ENCODE peak calls at places on chromosome 2, in nine cellular contexts. L is heart left ventricle, Z is prostate gland, G is adrenal gland, M is body of pancreas, I is transverse colon, K is stomach, R is lower leg skin, J is endothelial cell of umbilical vein. V is an unnamed sample.

GRCh38 chr2:231228223-231228622 is 29.8 kb downstream of the ARMC9 start:
- DNase-seq in R (no peak), M (no peak), J (no peak), K (no peak), I (no peak), G (no peak), L (no peak), Z (no peak), V (no peak)

GRCh38 chr2:66573866-66574265 is 138.9 kb downstream of the MEIS1 start:
- DNase-seq in J (no peak), L (no peak), R (no peak), Z (no peak), G (peak), I (no peak), K (no peak), M (no peak), V (no peak)

GRCh38 chr2:212208467-212208866 is 330.1 kb downstream of the ERBB4 start:
- DNase-seq in M (no peak), Z (no peak), K (no peak), I (no peak), L (no peak), J (no peak), R (no peak), G (no peak), V (no peak)

GRCh38 chr2:109614715-109615636 is 812 bp downstream of the SOWAHC start:
- DNase-seq in I (peak), L (peak), K (no peak), M (peak), J (peak), G (peak), R (peak), Z (no peak), V (peak)

GRCh38 chr2:9327873-9328352 is 95.4 kb downstream of the ITGB1BP1 start:
- DNase-seq in L (no peak), M (no peak), J (peak), Z (no peak), R (peak), G (no peak), I (no peak), K (no peak), V (no peak)

GRCh38 chr2:166126014-166126639 is 1.7 kb downstream of the SCN1A start:
- DNase-seq in J (no peak), M (no peak), K (no peak), G (no peak), Z (no peak), L (no peak), I (no peak), R (no peak), V (no peak)

GRCh38 chr2:29697715-29698114 is 223.7 kb downstream of the ALK start:
- DNase-seq in L (no peak), G (no peak), K (no peak), J (no peak), I (no peak), Z (no peak), R (no peak), M (no peak), V (no peak)

GRCh38 chr2:149008381-149008780 is 30.1 kb upstream of the LYPD6B start:
- DNase-seq in R (peak), M (no peak), K (no peak), L (no peak), I (no peak), J (no peak), Z (no peak), G (no peak), V (no peak)

GRCh38 chr2:29191817-29192216 is 76.6 kb downstream of the CLIP4 start:
- DNase-seq in L (no peak), G (no peak), Z (no peak), K (no peak), R (no peak), J (no peak), M (no peak), I (no peak), V (no peak)

GRCh38 chr2:179936654-179937053 is 70.4 kb downstream of the CWC22 start:
- DNase-seq in K (no peak), R (no peak), I (peak), J (peak), Z (no peak), M (no peak), G (peak), L (no peak), V (no peak)

GRCh38 chr2:236855176-236855865 is 230.4 kb upstream of the COPS8 start:
- DNase-seq in J (no peak), G (no peak), K (no peak), Z (no peak), R (peak), I (no peak), M (no peak), L (no peak), V (no peak)

GRCh38 chr2:228600265-228600664 is 418.8 kb upstream of the SPHKAP start:
- DNase-seq in K (no peak), R (no peak), M (no peak), J (no peak), L (no peak), Z (no peak), G (no peak), I (no peak), V (no peak)

GRCh38 chr2:83067947-83068346 is 1391.1 kb downstream of the SUCLG1 start:
- DNase-seq in L (no peak), J (no peak), I (no peak), G (no peak), M (no peak), K (no peak), R (no peak), Z (no peak), V (no peak)

GRCh38 chr2:60140180-60140579 is 413.3 kb downstream of the BCL11A start:
- DNase-seq in I (no peak), L (no peak), Z (no peak), R (no peak), J (no peak), M (no peak), K (no peak), G (no peak), V (no peak)

GRCh38 chr2:20065885-20066602 is 14.6 kb upstream of the LAPTM4A start:
- DNase-seq in J (peak), R (peak), M (peak), K (peak), I (peak), G (peak), Z (peak), L (peak), V (peak)

GRCh38 chr2:82795446-82795845 is 1663.6 kb downstream of the SUCLG1 start:
- DNase-seq in J (peak), L (no peak), M (no peak), Z (no peak), R (no peak), I (no peak), K (no peak), G (no peak), V (no peak)

GRCh38 chr2:160228141-160228963 is 28.3 kb upstream of the ITGB6 start:
- DNase-seq in K (no peak), G (no peak), L (no peak), R (no peak), I (no peak), J (peak), M (peak), Z (no peak), V (no peak)

GRCh38 chr2:119196301-119197124 is 27.1 kb upstream of the STEAP3 start:
- DNase-seq in L (no peak), I (no peak), R (no peak), G (no peak), Z (no peak), J (peak), K (no peak), M (no peak), V (no peak)

GRCh38 chr2:175892046-175892445 is 110.0 kb downstream of the LNPK start:
- DNase-seq in M (no peak), I (no peak), J (no peak), L (no peak), K (no peak), G (no peak), Z (no peak), R (no peak), V (no peak)

GRCh38 chr2:73920577-73921545 is 5.8 kb upstream of the DGUOK start:
- DNase-seq in R (no peak), M (peak), J (peak), L (no peak), G (peak), Z (no peak), K (peak), I (peak), V (peak)

GRCh38 chr2:130251520-130251864 is 53.3 kb upstream of the TUBA3E start:
- DNase-seq in Z (no peak), G (no peak), I (no peak), J (no peak), M (no peak), L (no peak), R (peak), K (no peak), V (no peak)

GRCh38 chr2:237864030-237864931 is 4.9 kb downstream of the RAMP1 start:
- DNase-seq in L (peak), M (peak), K (no peak), R (no peak), I (no peak), Z (no peak), J (no peak), G (no peak), V (peak)

GRCh38 chr2:99984781-99985525 is 157.4 kb downstream of the AFF3 start:
- DNase-seq in R (no peak), K (no peak), Z (no peak), L (no peak), G (no peak), I (no peak), M (no peak), J (peak), V (no peak)

GRCh38 chr2:151481744-151482143 is 72.0 kb downstream of the RIF1 start:
- DNase-seq in I (no peak), M (no peak), Z (no peak), G (no peak), L (no peak), K (no peak), R (no peak), J (no peak), V (no peak)

GRCh38 chr2:231715988-231716616 is 7.8 kb downstream of the PTMA start:
- DNase-seq in J (peak), Z (no peak), I (no peak), R (no peak), G (no peak), K (no peak), M (no peak), L (no peak), V (no peak)

GRCh38 chr2:100136310-100136709 is 6.1 kb downstream of the AFF3 start:
- DNase-seq in M (no peak), L (no peak), I (no peak), Z (no peak), J (no peak), K (no peak), G (no peak), R (no peak), V (no peak)

GRCh38 chr2:203951366-203951902 is 14.9 kb downstream of the ICOS start:
- DNase-seq in I (no peak), R (no peak), J (no peak), M (no peak), G (no peak), Z (no peak), L (no peak), K (no peak), V (no peak)

GRCh38 chr2:155895016-155895415 is 437.5 kb downstream of the NR4A2 start:
- DNase-seq in M (no peak), J (no peak), K (no peak), I (no peak), G (no peak), Z (no peak), L (no peak), R (no peak), V (no peak)

GRCh38 chr2:71816815-71817214 is 330.8 kb downstream of the CYP26B1 start:
- DNase-seq in M (no peak), I (no peak), J (no peak), R (peak), K (no peak), Z (no peak), L (no peak), G (no peak), V (no peak)

GRCh38 chr2:71223767-71224333 is 3.1 kb downstream of the PAIP2B start:
- DNase-seq in J (peak), G (peak), I (peak), Z (peak), L (peak), M (peak), K (peak), R (no peak), V (peak)

GRCh38 chr2:138922973-138923563 is 142.9 kb upstream of the NXPH2 start:
- DNase-seq in I (no peak), Z (no peak), J (peak), G (no peak), R (no peak), M (no peak), K (no peak), L (no peak), V (no peak)

GRCh38 chr2:209763106-209763505 is 8.5 kb upstream of the UNC80 start:
- DNase-seq in M (no peak), R (no peak), Z (no peak), I (no peak), J (no peak), K (no peak), L (no peak), G (no peak), V (no peak)

GRCh38 chr2:209766613-209767012 is 5.0 kb upstream of the UNC80 start:
- DNase-seq in J (no peak), M (no peak), I (no peak), Z (no peak), L (no peak), G (no peak), K (no peak), R (no peak), V (no peak)

GRCh38 chr2:209768557-209768956 is 3.1 kb upstream of the UNC80 start:
- DNase-seq in I (no peak), J (no peak), K (no peak), L (no peak), M (no peak), G (no peak), Z (no peak), R (no peak), V (no peak)

GRCh38 chr2:209771474-209772292 is at the start of gene UNC80:
- DNase-seq in K (peak), L (peak), G (peak), R (peak), M (peak), I (peak), Z (peak), J (peak), V (no peak)

GRCh38 chr2:209767316-209767715 is 4.3 kb upstream of the UNC80 start:
- DNase-seq in L (no peak), K (no peak), Z (no peak), R (no peak), J (no peak), M (no peak), I (no peak), G (no peak), V (no peak)
- TF ChIP-seq POLR2A in L (no peak), K (no peak), Z (no peak), R (no peak), J (no peak), M (no peak), I (no peak), G (no peak), V (no peak)

GRCh38 chr2:21096458-21096857 is 27.3 kb upstream of the TDRD15 start:
- DNase-seq in K (no peak), J (no peak), I (no peak), Z (no peak), M (no peak), G (no peak), L (no peak), R (no peak), V (no peak)
- TF ChIP-seq POLR2A in K (no peak), J (no peak), I (no peak), Z (no peak), M (no peak), G (no peak), L (no peak), R (no peak), V (no peak)

GRCh38 chr2:127864877-127865276 is 6.9 kb upstream of the POLR2D start:
- DNase-seq in R (peak), Z (no peak), M (peak), J (no peak), K (no peak), I (peak), G (no peak), L (no peak), V (no peak)

GRCh38 chr2:127862228-127862627 is 4.3 kb upstream of the POLR2D start:
- DNase-seq in R (no peak), M (no peak), K (no peak), J (no peak), I (no peak), G (no peak), L (no peak), Z (no peak), V (no peak)

DNA sequence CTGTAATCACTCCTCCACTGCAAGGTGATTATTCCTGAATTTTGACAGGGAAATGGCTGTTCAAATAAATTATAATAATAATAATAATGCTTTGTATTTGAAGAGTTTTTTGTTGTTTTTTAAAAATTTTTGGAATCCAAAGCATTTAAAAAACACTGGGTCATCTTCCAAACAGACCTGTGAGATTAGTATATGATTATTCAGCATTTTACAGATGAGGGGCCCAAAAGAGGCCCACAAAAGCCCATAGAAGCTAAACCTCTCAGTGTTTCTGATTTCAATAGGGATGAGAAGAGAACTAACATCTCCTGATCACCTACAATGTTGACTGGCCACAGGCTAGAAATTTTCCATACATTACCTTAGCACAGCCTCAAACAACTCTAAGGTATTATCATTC is 8.0 kb upstream of the POLR2D start:
- DNase-seq in M (no peak), K (no peak), I (no peak), Z (no peak), L (no peak), J (no peak), R (no peak), G (no peak), V (no peak)
- TF ChIP-seq POLR2A in M (no peak), K (no peak), I (no peak), Z (no peak), L (no peak), J (no peak), R (no peak), G (no peak), V (no peak)

GRCh38 chr2:12325806-12326205 is 390.9 kb upstream of the TRIB2 start:
- DNase-seq in I (no peak), Z (no peak), K (peak), M (peak), L (no peak), J (peak), R (no peak), G (peak), V (no peak)
- TF ChIP-seq POLR2A in I (no peak), Z (no peak), K (no peak), M (no peak), L (no peak), J (no peak), R (no peak), G (no peak), V (no peak)

DNA sequence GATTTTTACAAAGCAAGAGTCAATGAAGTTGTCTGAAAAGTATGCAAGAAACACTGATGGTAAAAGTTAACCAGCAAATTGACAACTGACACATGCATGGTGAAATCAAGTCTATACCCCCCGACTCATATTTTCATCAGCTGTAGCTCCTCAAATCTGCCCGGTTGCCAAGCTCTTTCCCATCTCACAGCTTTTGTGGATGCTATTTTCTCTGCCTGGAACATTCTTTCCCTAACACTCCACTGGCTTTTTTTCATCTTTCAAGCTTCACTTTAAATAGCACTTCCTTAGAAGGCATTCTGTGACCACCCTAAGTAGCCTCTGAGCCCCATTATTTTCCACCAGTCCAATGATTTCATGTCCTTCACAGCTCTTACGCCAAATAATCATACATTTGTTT is 18.1 kb downstream of the NBAS start:
- DNase-seq in M (no peak), Z (no peak), I (no peak), J (no peak), G (no peak), L (no peak), R (no peak), K (no peak), V (no peak)
- TF ChIP-seq POLR2A in M (no peak), Z (no peak), I (no peak), J (no peak), G (no peak), L (no peak), R (no peak), K (no peak), V (no peak)

GRCh38 chr2:222424729-222425671 is 657 bp downstream of the SGPP2 start:
- DNase-seq in R (no peak), M (peak), J (no peak), L (no peak), K (peak), Z (no peak), G (peak), I (peak), V (no peak)

GRCh38 chr2:222421626-222422025 is 2.7 kb upstream of the SGPP2 start:
- DNase-seq in K (no peak), Z (no peak), M (no peak), I (no peak), J (no peak), L (no peak), G (no peak), R (no peak), V (no peak)

GRCh38 chr2:222423186-222423585 is 1.2 kb upstream of the SGPP2 start:
- DNase-seq in L (no peak), M (no peak), I (no peak), Z (no peak), K (no peak), R (no peak), J (no peak), G (no peak), V (no peak)

GRCh38 chr2:222424281-222424728 is at the start of gene SGPP2:
- DNase-seq in M (peak), R (no peak), I (peak), K (peak), G (no peak), J (no peak), Z (no peak), L (no peak), V (no peak)

DNA sequence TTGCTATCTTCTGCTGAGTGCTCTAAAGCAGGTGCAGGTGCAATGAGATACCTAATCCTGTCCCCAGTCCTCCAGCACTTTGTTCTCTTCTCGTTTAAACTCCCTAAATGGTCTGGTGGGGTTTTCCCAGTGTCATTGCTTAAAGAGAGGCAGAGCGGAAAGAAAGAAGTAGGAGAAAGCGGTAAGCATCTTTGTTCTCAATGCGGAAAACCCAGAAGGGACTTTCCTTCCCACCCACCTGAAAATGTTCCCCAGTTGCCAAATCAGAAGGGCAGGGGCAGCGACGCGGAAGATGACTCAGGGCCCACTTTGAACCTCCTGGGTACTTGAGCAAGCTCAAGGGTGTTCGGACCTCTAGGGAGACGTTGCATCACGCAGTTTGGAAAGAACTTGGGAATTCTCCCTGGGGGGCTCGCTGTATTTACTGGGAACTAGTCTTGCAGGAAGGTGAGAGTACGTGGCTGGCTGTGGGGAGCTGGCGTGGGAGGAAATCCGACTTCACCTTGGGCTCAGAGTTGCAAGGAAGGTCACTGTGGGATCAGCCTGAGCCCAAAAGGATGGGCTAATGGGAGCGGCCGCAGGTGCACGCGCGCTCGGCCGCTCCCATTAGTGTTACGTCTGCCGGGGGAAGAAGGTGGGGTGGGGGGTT is 587 bp upstream of the SGPP2 start:
- DNase-seq in M (no peak), Z (no peak), K (no peak), I (no peak), J (no peak), R (no peak), L (no peak), G (no peak), V (no peak)
- TF ChIP-seq POLR2A in M (no peak), Z (no peak), K (no peak), I (no peak), J (no peak), R (no peak), L (no peak), G (no peak), V (no peak)

DNA sequence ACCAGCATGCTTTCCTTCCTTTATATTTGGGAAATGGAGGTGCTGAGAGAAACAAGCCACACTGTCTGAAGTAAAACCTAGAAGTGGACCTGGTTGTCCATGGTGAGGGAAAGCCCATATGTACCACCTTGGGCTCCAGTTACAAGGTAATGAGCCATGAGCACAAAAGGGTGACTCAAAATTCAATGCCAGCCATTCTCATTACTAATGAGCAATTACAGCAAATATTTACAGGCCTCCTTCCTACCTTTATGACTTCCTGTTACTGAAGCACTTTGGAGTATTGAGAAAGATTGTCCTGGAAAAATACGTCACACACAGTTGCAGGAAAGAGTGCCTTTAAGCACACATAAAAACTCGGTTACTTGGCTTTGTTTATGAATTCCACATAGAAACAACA is 9.1 kb downstream of the EPAS1 start:
- DNase-seq in J (peak), M (peak), I (no peak), G (no peak), L (no peak), Z (peak), K (no peak), R (no peak), V (no peak)
- TF ChIP-seq POLR2A in J (no peak), M (no peak), I (no peak), G (no peak), L (no peak), Z (peak), K (no peak), R (no peak), V (no peak)